ENCODE peak calls at places on chromosomes 7 and 10, in nine cellular contexts. One of them, this sample, is unnamed.

GRCh38 chr10:91787258-91787657 is 11.0 kb upstream of the TNKS2 start:
- DNase-seq in fibroblast of lung: no peak
- DNase-seq in transverse colon: no peak
- DNase-seq in right atrium auricular region: no peak
- DNase-seq in WTC11: no peak
- DNase-seq in AG09309: no peak
- DNase-seq in prostate gland: no peak
- DNase-seq in endothelial cell: no peak
- DNase-seq in progenitor cell of endocrine pancreas: no peak
- DNase-seq in this sample: no peak

GRCh38 chr7:69123003-69123402 is 475.3 kb upstream of the AUTS2 start:
- DNase-seq in fibroblast of lung: no peak
- DNase-seq in transverse colon: no peak
- DNase-seq in right atrium auricular region: no peak
- DNase-seq in WTC11: no peak
- DNase-seq in AG09309: no peak
- DNase-seq in prostate gland: no peak
- DNase-seq in endothelial cell: no peak
- DNase-seq in progenitor cell of endocrine pancreas: no peak
- DNase-seq in this sample: no peak

GRCh38 chr7:158955146-158955870 is 99.0 kb downstream of the DYNC2I1 start:
- DNase-seq in fibroblast of lung: no peak
- DNase-seq in transverse colon: no peak
- DNase-seq in right atrium auricular region: no peak
- DNase-seq in WTC11: no peak
- DNase-seq in AG09309: no peak
- DNase-seq in prostate gland: no peak
- DNase-seq in endothelial cell: no peak
- DNase-seq in progenitor cell of endocrine pancreas: no peak
- DNase-seq in this sample: no peak

GRCh38 chr7:82179311-82179710 is 264.3 kb downstream of the CACNA2D1 start:
- DNase-seq in fibroblast of lung: no peak
- DNase-seq in transverse colon: no peak
- DNase-seq in right atrium auricular region: no peak
- DNase-seq in WTC11: no peak
- DNase-seq in AG09309: no peak
- DNase-seq in prostate gland: no peak
- DNase-seq in endothelial cell: no peak
- DNase-seq in progenitor cell of endocrine pancreas: no peak
- DNase-seq in this sample: no peak

GRCh38 chr7:134458341-134458805 is 527 bp downstream of the AKR1B1 start:
- DNase-seq in fibroblast of lung: peak; percentile 41
- DNase-seq in transverse colon: peak; percentile 56
- DNase-seq in right atrium auricular region: no peak
- DNase-seq in WTC11: peak; percentile 74
- DNase-seq in AG09309: no peak
- DNase-seq in prostate gland: peak; percentile 25
- DNase-seq in endothelial cell: peak; percentile 68
- DNase-seq in progenitor cell of endocrine pancreas: peak; percentile 51
- DNase-seq in this sample: peak; percentile 69

GRCh38 chr7:140267381-140268226 is 90.8 kb upstream of the KDM7A start:
- DNase-seq in fibroblast of lung: no peak
- DNase-seq in transverse colon: no peak
- DNase-seq in right atrium auricular region: no peak
- DNase-seq in WTC11: no peak
- DNase-seq in AG09309: no peak
- DNase-seq in prostate gland: no peak
- DNase-seq in endothelial cell: no peak
- DNase-seq in progenitor cell of endocrine pancreas: no peak
- DNase-seq in this sample: no peak

GRCh38 chr7:90817846-90818245 is 221.7 kb downstream of the CDK14 start:
- DNase-seq in fibroblast of lung: no peak
- DNase-seq in transverse colon: no peak
- DNase-seq in right atrium auricular region: no peak
- DNase-seq in WTC11: no peak
- DNase-seq in AG09309: no peak
- DNase-seq in prostate gland: no peak
- DNase-seq in endothelial cell: no peak
- DNase-seq in progenitor cell of endocrine pancreas: no peak
- DNase-seq in this sample: no peak

GRCh38 chr10:117541909-117542705 is 439 bp upstream of the EMX2 start:
- DNase-seq in fibroblast of lung: peak; percentile 18
- DNase-seq in transverse colon: no peak
- DNase-seq in right atrium auricular region: peak; percentile 71
- DNase-seq in WTC11: peak; percentile 86
- DNase-seq in AG09309: peak; percentile 14
- DNase-seq in prostate gland: no peak
- DNase-seq in endothelial cell: peak; percentile 74
- DNase-seq in progenitor cell of endocrine pancreas: peak; percentile 46
- DNase-seq in this sample: no peak

GRCh38 chr10:8138471-8138870 is 84.0 kb downstream of the GATA3 start:
- DNase-seq in fibroblast of lung: no peak
- DNase-seq in transverse colon: no peak
- DNase-seq in right atrium auricular region: no peak
- DNase-seq in WTC11: no peak
- DNase-seq in AG09309: peak; percentile 18
- DNase-seq in prostate gland: no peak
- DNase-seq in endothelial cell: no peak
- DNase-seq in progenitor cell of endocrine pancreas: no peak
- DNase-seq in this sample: no peak

GRCh38 chr7:134553976-134554375 is 5.1 kb downstream of the AKR1B15 start:
- DNase-seq in fibroblast of lung: no peak
- DNase-seq in transverse colon: no peak
- DNase-seq in right atrium auricular region: no peak
- DNase-seq in WTC11: peak; percentile 20
- DNase-seq in AG09309: no peak
- DNase-seq in prostate gland: no peak
- DNase-seq in endothelial cell: no peak
- DNase-seq in progenitor cell of endocrine pancreas: no peak
- DNase-seq in this sample: no peak

GRCh38 chr7:141511370-141512335 is 39.6 kb upstream of the AGK start:
- DNase-seq in fibroblast of lung: no peak
- DNase-seq in transverse colon: peak; percentile 15
- DNase-seq in right atrium auricular region: no peak
- DNase-seq in WTC11: peak; percentile 61
- DNase-seq in AG09309: no peak
- DNase-seq in prostate gland: peak; percentile 11
- DNase-seq in endothelial cell: peak; percentile 4
- DNase-seq in progenitor cell of endocrine pancreas: peak; percentile 29
- DNase-seq in this sample: peak; percentile 14

GRCh38 chr7:98156700-98157099 is 50.0 kb downstream of the LMTK2 start:
- DNase-seq in fibroblast of lung: no peak
- DNase-seq in transverse colon: no peak
- DNase-seq in right atrium auricular region: no peak
- DNase-seq in WTC11: no peak
- DNase-seq in AG09309: no peak
- DNase-seq in prostate gland: no peak
- DNase-seq in endothelial cell: no peak
- DNase-seq in progenitor cell of endocrine pancreas: no peak
- DNase-seq in this sample: no peak

GRCh38 chr10:133372507-133372906 is 647 bp downstream of the ECHS1 start:
- DNase-seq in fibroblast of lung: no peak
- DNase-seq in transverse colon: peak; percentile 67
- DNase-seq in right atrium auricular region: no peak
- DNase-seq in WTC11: no peak
- DNase-seq in AG09309: no peak
- DNase-seq in prostate gland: no peak
- DNase-seq in endothelial cell: no peak
- DNase-seq in progenitor cell of endocrine pancreas: no peak
- DNase-seq in this sample: no peak

GRCh38 chr7:28038175-28038855 is 142.3 kb downstream of the JAZF1 start:
- DNase-seq in fibroblast of lung: no peak
- DNase-seq in transverse colon: no peak
- DNase-seq in right atrium auricular region: no peak
- DNase-seq in WTC11: no peak
- DNase-seq in AG09309: no peak
- DNase-seq in prostate gland: no peak
- DNase-seq in endothelial cell: no peak
- DNase-seq in progenitor cell of endocrine pancreas: no peak
- DNase-seq in this sample: no peak

GRCh38 chr10:130301026-130301892 is 165.1 kb downstream of the GLRX3 start:
- DNase-seq in fibroblast of lung: peak; percentile 80
- DNase-seq in transverse colon: no peak
- DNase-seq in right atrium auricular region: no peak
- DNase-seq in WTC11: no peak
- DNase-seq in AG09309: peak; percentile 16
- DNase-seq in prostate gland: peak; percentile 20
- DNase-seq in endothelial cell: no peak
- DNase-seq in progenitor cell of endocrine pancreas: no peak
- DNase-seq in this sample: peak; percentile 59

GRCh38 chr7:55019691-55020480 is 1.1 kb downstream of the EGFR start:
- DNase-seq in fibroblast of lung: no peak
- DNase-seq in transverse colon: peak; percentile 46
- DNase-seq in right atrium auricular region: no peak
- DNase-seq in WTC11: peak; percentile 52
- DNase-seq in AG09309: no peak
- DNase-seq in prostate gland: peak; percentile 33
- DNase-seq in endothelial cell: peak; percentile 50
- DNase-seq in progenitor cell of endocrine pancreas: peak; percentile 41
- DNase-seq in this sample: no peak

GRCh38 chr7:136086712-136087111 is 109.6 kb upstream of the MTPN start:
- DNase-seq in fibroblast of lung: peak; percentile 92
- DNase-seq in transverse colon: peak; percentile 12
- DNase-seq in right atrium auricular region: peak; percentile 85
- DNase-seq in WTC11: peak; percentile 23
- DNase-seq in AG09309: peak; percentile 70
- DNase-seq in prostate gland: peak; percentile 8
- DNase-seq in endothelial cell: no peak
- DNase-seq in progenitor cell of endocrine pancreas: no peak
- DNase-seq in this sample: no peak

GRCh38 chr10:16887565-16887964 is 70.3 kb upstream of the RSU1 start:
- DNase-seq in fibroblast of lung: peak; percentile 85
- DNase-seq in transverse colon: no peak
- DNase-seq in right atrium auricular region: no peak
- DNase-seq in WTC11: no peak
- DNase-seq in AG09309: peak; percentile 55
- DNase-seq in prostate gland: no peak
- DNase-seq in endothelial cell: no peak
- DNase-seq in progenitor cell of endocrine pancreas: no peak
- DNase-seq in this sample: no peak

GRCh38 chr7:47512481-47513176 is 69.3 kb downstream of the TNS3 start:
- DNase-seq in fibroblast of lung: no peak
- DNase-seq in transverse colon: no peak
- DNase-seq in right atrium auricular region: no peak
- DNase-seq in WTC11: no peak
- DNase-seq in AG09309: no peak
- DNase-seq in prostate gland: no peak
- DNase-seq in endothelial cell: no peak
- DNase-seq in progenitor cell of endocrine pancreas: no peak
- DNase-seq in this sample: no peak

GRCh38 chr7:49403844-49404243 is 369.6 kb upstream of the VWC2 start:
- DNase-seq in fibroblast of lung: no peak
- DNase-seq in transverse colon: no peak
- DNase-seq in right atrium auricular region: no peak
- DNase-seq in WTC11: no peak
- DNase-seq in AG09309: no peak
- DNase-seq in prostate gland: no peak
- DNase-seq in endothelial cell: no peak
- DNase-seq in progenitor cell of endocrine pancreas: no peak
- DNase-seq in this sample: no peak

GRCh38 chr7:66522518-66522917 is 106.2 kb upstream of the KCTD7 start:
- DNase-seq in fibroblast of lung: no peak
- DNase-seq in transverse colon: no peak
- DNase-seq in right atrium auricular region: no peak
- DNase-seq in WTC11: no peak
- DNase-seq in AG09309: no peak
- DNase-seq in prostate gland: no peak
- DNase-seq in endothelial cell: no peak
- DNase-seq in progenitor cell of endocrine pancreas: no peak
- DNase-seq in this sample: no peak

GRCh38 chr7:18086165-18087030 is 58.8 kb upstream of the PRPS1L1 start:
- DNase-seq in fibroblast of lung: no peak
- DNase-seq in transverse colon: peak; percentile 12
- DNase-seq in right atrium auricular region: no peak
- DNase-seq in WTC11: peak; percentile 36
- DNase-seq in AG09309: no peak
- DNase-seq in prostate gland: no peak
- DNase-seq in endothelial cell: peak; percentile 17
- DNase-seq in progenitor cell of endocrine pancreas: peak; percentile 28
- DNase-seq in this sample: peak; percentile 20

GRCh38 chr10:120386896-120387295 is 70.1 kb upstream of the PLPP4 start:
- DNase-seq in fibroblast of lung: no peak
- DNase-seq in transverse colon: no peak
- DNase-seq in right atrium auricular region: no peak
- DNase-seq in WTC11: no peak
- DNase-seq in AG09309: no peak
- DNase-seq in prostate gland: no peak
- DNase-seq in endothelial cell: no peak
- DNase-seq in progenitor cell of endocrine pancreas: no peak
- DNase-seq in this sample: no peak
- TF ChIP-seq CTCF in fibroblast of lung: no peak
- TF ChIP-seq CTCF in transverse colon: no peak
- TF ChIP-seq CTCF in right atrium auricular region: no peak
- TF ChIP-seq CTCF in WTC11: no peak
- TF ChIP-seq CTCF in AG09309: no peak
- TF ChIP-seq CTCF in prostate gland: no peak
- TF ChIP-seq CTCF in endothelial cell: no peak
- TF ChIP-seq CTCF in progenitor cell of endocrine pancreas: no peak
- TF ChIP-seq CTCF in this sample: no peak

DNA sequence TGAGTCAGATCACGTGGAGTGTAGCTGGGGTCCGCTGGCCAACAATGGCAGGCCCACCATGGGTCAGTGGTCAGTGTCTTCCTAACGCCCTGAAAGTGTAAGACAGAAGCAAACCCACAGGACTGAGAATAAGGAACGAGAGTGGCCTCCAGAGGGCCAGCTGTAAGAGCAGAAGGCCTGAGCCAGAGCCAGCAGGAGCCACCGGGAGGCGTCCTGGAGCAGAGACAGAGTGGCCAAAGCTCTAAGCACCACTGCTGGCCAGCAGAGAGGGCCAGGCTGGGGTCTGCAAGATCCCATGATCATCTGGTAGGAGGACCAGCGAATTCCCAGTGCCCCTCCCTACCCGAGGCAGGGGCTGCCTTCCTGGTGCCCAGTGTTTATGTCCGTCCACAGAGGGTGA is 9.2 kb downstream of the CCDC201 start:
- DNase-seq in fibroblast of lung: no peak
- DNase-seq in transverse colon: no peak
- DNase-seq in right atrium auricular region: no peak
- DNase-seq in WTC11: peak; percentile 69
- DNase-seq in AG09309: no peak
- DNase-seq in prostate gland: no peak
- DNase-seq in endothelial cell: peak; percentile 63
- DNase-seq in progenitor cell of endocrine pancreas: no peak
- DNase-seq in this sample: no peak
- TF ChIP-seq CTCF in fibroblast of lung: no peak
- TF ChIP-seq CTCF in transverse colon: no peak
- TF ChIP-seq CTCF in right atrium auricular region: no peak
- TF ChIP-seq CTCF in WTC11: no peak
- TF ChIP-seq CTCF in AG09309: peak; percentile 41
- TF ChIP-seq CTCF in prostate gland: no peak
- TF ChIP-seq CTCF in endothelial cell: no peak
- TF ChIP-seq CTCF in progenitor cell of endocrine pancreas: peak; percentile 38
- TF ChIP-seq CTCF in this sample: no peak

GRCh38 chr7:95794917-95795515 is 22.7 kb downstream of the DYNC1I1 start:
- DNase-seq in fibroblast of lung: peak; percentile 26
- DNase-seq in transverse colon: no peak
- DNase-seq in right atrium auricular region: no peak
- DNase-seq in WTC11: no peak
- DNase-seq in AG09309: no peak
- DNase-seq in prostate gland: no peak
- DNase-seq in endothelial cell: peak; percentile 9
- DNase-seq in progenitor cell of endocrine pancreas: no peak
- DNase-seq in this sample: no peak
- TF ChIP-seq CTCF in fibroblast of lung: peak; percentile 37
- TF ChIP-seq CTCF in transverse colon: peak; percentile 29
- TF ChIP-seq CTCF in right atrium auricular region: peak; percentile 18
- TF ChIP-seq CTCF in WTC11: peak; percentile 66
- TF ChIP-seq CTCF in AG09309: peak; percentile 53
- TF ChIP-seq CTCF in prostate gland: peak; percentile 39
- TF ChIP-seq CTCF in endothelial cell: peak; percentile 80
- TF ChIP-seq CTCF in progenitor cell of endocrine pancreas: peak; percentile 39
- TF ChIP-seq CTCF in this sample: no peak

GRCh38 chr7:920351-921070 is 34.0 kb downstream of the ADAP1 start:
- DNase-seq in fibroblast of lung: no peak
- DNase-seq in transverse colon: peak; percentile 72
- DNase-seq in right atrium auricular region: no peak
- DNase-seq in WTC11: peak; percentile 11
- DNase-seq in AG09309: no peak
- DNase-seq in prostate gland: no peak
- DNase-seq in endothelial cell: no peak
- DNase-seq in progenitor cell of endocrine pancreas: no peak
- DNase-seq in this sample: no peak
- TF ChIP-seq CTCF in fibroblast of lung: no peak
- TF ChIP-seq CTCF in transverse colon: no peak
- TF ChIP-seq CTCF in right atrium auricular region: no peak
- TF ChIP-seq CTCF in WTC11: no peak
- TF ChIP-seq CTCF in AG09309: no peak
- TF ChIP-seq CTCF in prostate gland: no peak
- TF ChIP-seq CTCF in endothelial cell: no peak
- TF ChIP-seq CTCF in progenitor cell of endocrine pancreas: no peak
- TF ChIP-seq CTCF in this sample: no peak